ENCODE peak calls at places on chromosomes 7 and 10, in eight cellular contexts. One of them, this sample, is unnamed.
A peak's percentile ranks its signal among the peaks of the same experiment; 100 is the strongest.

GRCh38 chr7:150453892-150454291 is 3.5 kb downstream of the GIMAP8 start:
- DNase-seq in heart right ventricle: no peak
- DNase-seq in fibroblast of lung: no peak
- DNase-seq in CD8-positive, alpha-beta T cell: no peak
- DNase-seq in body of pancreas: no peak
- DNase-seq in H1: no peak
- DNase-seq in osteoblast: no peak
- DNase-seq in cardiac muscle cell: no peak
- DNase-seq in this sample: no peak

GRCh38 chr7:78955329-78955728 is 498.1 kb downstream of the MAGI2 start:
- DNase-seq in cardiac muscle cell: no peak
- DNase-seq in fibroblast of lung: no peak
- DNase-seq in body of pancreas: no peak
- DNase-seq in H1: no peak
- DNase-seq in osteoblast: no peak
- DNase-seq in heart right ventricle: no peak
- DNase-seq in CD8-positive, alpha-beta T cell: no peak
- DNase-seq in this sample: no peak

GRCh38 chr10:5588080-5588453 is 63.3 kb downstream of the CALML3 start:
- DNase-seq in cardiac muscle cell: no peak
- DNase-seq in body of pancreas: no peak
- DNase-seq in H1: no peak
- DNase-seq in CD8-positive, alpha-beta T cell: no peak
- DNase-seq in heart right ventricle: no peak
- DNase-seq in fibroblast of lung: no peak
- DNase-seq in osteoblast: no peak
- DNase-seq in this sample: no peak

GRCh38 chr10:6124666-6125065 is 35.8 kb downstream of the RBM17 start:
- DNase-seq in H1: no peak
- DNase-seq in fibroblast of lung: no peak
- DNase-seq in CD8-positive, alpha-beta T cell: no peak
- DNase-seq in body of pancreas: no peak
- DNase-seq in osteoblast: peak; percentile 83
- DNase-seq in heart right ventricle: no peak
- DNase-seq in cardiac muscle cell: no peak
- DNase-seq in this sample: no peak

GRCh38 chr7:99379043-99379577 is 4.6 kb downstream of the ARPC1B start:
- DNase-seq in osteoblast: peak; percentile 99
- DNase-seq in CD8-positive, alpha-beta T cell: no peak
- DNase-seq in heart right ventricle: peak; percentile 47
- DNase-seq in H1: no peak
- DNase-seq in fibroblast of lung: peak; percentile 87
- DNase-seq in cardiac muscle cell: peak; percentile 94
- DNase-seq in body of pancreas: peak; percentile 28
- DNase-seq in this sample: peak; percentile 87

GRCh38 chr7:106285801-106286492 is 1.2 kb upstream of the NAMPT start:
- DNase-seq in heart right ventricle: no peak
- DNase-seq in osteoblast: peak; percentile 53
- DNase-seq in body of pancreas: no peak
- DNase-seq in cardiac muscle cell: peak; percentile 75
- DNase-seq in CD8-positive, alpha-beta T cell: no peak
- DNase-seq in H1: no peak
- DNase-seq in fibroblast of lung: peak; percentile 46
- DNase-seq in this sample: no peak

GRCh38 chr7:2732959-2733584 is 45.1 kb downstream of the AMZ1 start:
- DNase-seq in fibroblast of lung: peak; percentile 78
- DNase-seq in body of pancreas: peak; percentile 43
- DNase-seq in osteoblast: peak; percentile 90
- DNase-seq in H1: peak; percentile 33
- DNase-seq in cardiac muscle cell: peak; percentile 79
- DNase-seq in CD8-positive, alpha-beta T cell: no peak
- DNase-seq in heart right ventricle: peak; percentile 67
- DNase-seq in this sample: peak; percentile 71

GRCh38 chr10:60271319-60272040 is 118.2 kb downstream of the ANK3 start:
- DNase-seq in fibroblast of lung: no peak
- DNase-seq in cardiac muscle cell: no peak
- DNase-seq in heart right ventricle: no peak
- DNase-seq in CD8-positive, alpha-beta T cell: no peak
- DNase-seq in osteoblast: no peak
- DNase-seq in body of pancreas: no peak
- DNase-seq in H1: no peak
- DNase-seq in this sample: no peak

GRCh38 chr10:127195571-127196226 is 692 bp downstream of the INSYN2A start:
- DNase-seq in osteoblast: peak; percentile 93
- DNase-seq in CD8-positive, alpha-beta T cell: no peak
- DNase-seq in body of pancreas: no peak
- DNase-seq in fibroblast of lung: peak; percentile 41
- DNase-seq in cardiac muscle cell: peak; percentile 31
- DNase-seq in H1: peak; percentile 82
- DNase-seq in heart right ventricle: peak; percentile 20
- DNase-seq in this sample: no peak

GRCh38 chr7:84477786-84478405 is 283.3 kb upstream of the SEMA3A start:
- DNase-seq in CD8-positive, alpha-beta T cell: no peak
- DNase-seq in heart right ventricle: no peak
- DNase-seq in cardiac muscle cell: no peak
- DNase-seq in body of pancreas: no peak
- DNase-seq in osteoblast: no peak
- DNase-seq in H1: no peak
- DNase-seq in fibroblast of lung: no peak
- DNase-seq in this sample: no peak

GRCh38 chr10:89063465-89063864 is 72.9 kb downstream of the FAS start:
- DNase-seq in osteoblast: no peak
- DNase-seq in body of pancreas: no peak
- DNase-seq in fibroblast of lung: no peak
- DNase-seq in H1: no peak
- DNase-seq in CD8-positive, alpha-beta T cell: no peak
- DNase-seq in cardiac muscle cell: no peak
- DNase-seq in heart right ventricle: no peak
- DNase-seq in this sample: no peak

GRCh38 chr7:133961724-133962123 is 165.4 kb upstream of the LRGUK start:
- DNase-seq in osteoblast: no peak
- DNase-seq in heart right ventricle: no peak
- DNase-seq in cardiac muscle cell: no peak
- DNase-seq in H1: no peak
- DNase-seq in fibroblast of lung: no peak
- DNase-seq in CD8-positive, alpha-beta T cell: no peak
- DNase-seq in body of pancreas: no peak
- DNase-seq in this sample: no peak

GRCh38 chr7:69982197-69982596 is 383.9 kb downstream of the AUTS2 start:
- DNase-seq in body of pancreas: no peak
- DNase-seq in H1: no peak
- DNase-seq in CD8-positive, alpha-beta T cell: no peak
- DNase-seq in fibroblast of lung: peak; percentile 67
- DNase-seq in heart right ventricle: no peak
- DNase-seq in osteoblast: peak; percentile 21
- DNase-seq in cardiac muscle cell: peak; percentile 85
- DNase-seq in this sample: no peak

GRCh38 chr10:17031656-17032630 is 97.7 kb downstream of the CUBN start:
- DNase-seq in body of pancreas: no peak
- DNase-seq in CD8-positive, alpha-beta T cell: no peak
- DNase-seq in osteoblast: no peak
- DNase-seq in fibroblast of lung: no peak
- DNase-seq in cardiac muscle cell: no peak
- DNase-seq in H1: no peak
- DNase-seq in heart right ventricle: no peak
- DNase-seq in this sample: no peak

GRCh38 chr7:7595451-7595850 is 28.8 kb downstream of the MIOS start:
- DNase-seq in fibroblast of lung: peak; percentile 7
- DNase-seq in H1: no peak
- DNase-seq in heart right ventricle: no peak
- DNase-seq in osteoblast: peak; percentile 17
- DNase-seq in body of pancreas: no peak
- DNase-seq in CD8-positive, alpha-beta T cell: no peak
- DNase-seq in cardiac muscle cell: peak; percentile 41
- DNase-seq in this sample: no peak

GRCh38 chr7:133780912-133781311 is 346.2 kb upstream of the LRGUK start:
- DNase-seq in H1: no peak
- DNase-seq in CD8-positive, alpha-beta T cell: no peak
- DNase-seq in body of pancreas: no peak
- DNase-seq in cardiac muscle cell: no peak
- DNase-seq in osteoblast: no peak
- DNase-seq in fibroblast of lung: no peak
- DNase-seq in heart right ventricle: no peak
- DNase-seq in this sample: no peak

GRCh38 chr10:61692447-61692846 is 29.7 kb downstream of the CABCOCO1 start:
- DNase-seq in CD8-positive, alpha-beta T cell: no peak
- DNase-seq in heart right ventricle: no peak
- DNase-seq in body of pancreas: no peak
- DNase-seq in cardiac muscle cell: no peak
- DNase-seq in fibroblast of lung: no peak
- DNase-seq in H1: no peak
- DNase-seq in osteoblast: no peak
- DNase-seq in this sample: no peak

GRCh38 chr7:43763183-43763582 is 4.7 kb downstream of the BLVRA start:
- DNase-seq in cardiac muscle cell: no peak
- DNase-seq in body of pancreas: no peak
- DNase-seq in osteoblast: no peak
- DNase-seq in CD8-positive, alpha-beta T cell: no peak
- DNase-seq in fibroblast of lung: no peak
- DNase-seq in heart right ventricle: no peak
- DNase-seq in H1: peak; percentile 48
- DNase-seq in this sample: no peak
- TF ChIP-seq CTCF in cardiac muscle cell: no peak
- TF ChIP-seq CTCF in body of pancreas: no peak
- TF ChIP-seq CTCF in osteoblast: no peak
- TF ChIP-seq CTCF in CD8-positive, alpha-beta T cell: no peak
- TF ChIP-seq CTCF in fibroblast of lung: no peak
- TF ChIP-seq CTCF in heart right ventricle: no peak
- TF ChIP-seq CTCF in H1: peak; percentile 26
- TF ChIP-seq CTCF in this sample: no peak

DNA sequence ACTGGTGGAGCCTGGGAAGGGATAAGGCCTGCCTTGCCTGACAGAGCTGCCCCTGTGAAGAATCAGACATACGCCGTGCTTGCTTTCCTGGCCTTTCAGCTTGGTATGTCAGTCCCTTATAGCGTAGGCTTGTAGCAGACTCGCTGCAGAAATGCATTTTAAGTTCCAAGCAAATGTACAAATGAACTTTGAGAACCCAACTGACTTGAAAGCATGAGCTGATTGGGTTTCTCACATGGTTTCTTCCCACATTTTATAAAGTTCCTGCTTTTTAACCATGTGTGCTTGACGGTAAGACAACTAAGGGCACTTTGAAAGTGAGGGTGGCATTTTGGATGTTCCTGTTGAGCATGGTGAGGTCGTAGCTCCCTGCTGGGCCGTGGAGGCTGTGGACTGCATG is 62.6 kb downstream of the CCNY start:
- DNase-seq in osteoblast: no peak
- DNase-seq in CD8-positive, alpha-beta T cell: no peak
- DNase-seq in heart right ventricle: no peak
- DNase-seq in H1: no peak
- DNase-seq in fibroblast of lung: no peak
- DNase-seq in cardiac muscle cell: no peak
- DNase-seq in body of pancreas: no peak
- DNase-seq in this sample: no peak
- H3K4me1 ChIP-seq in osteoblast: no peaks in the 10 kb centered on the region
- H3K4me1 ChIP-seq in CD8-positive, alpha-beta T cell: no peaks in the 10 kb centered on the region
- H3K4me1 ChIP-seq in heart right ventricle: peaks cover 35% of the 10 kb centered on the region
- H3K4me1 ChIP-seq in H1: peaks cover 34% of the 10 kb centered on the region
- H3K4me1 ChIP-seq in fibroblast of lung: peaks cover 7% of the 10 kb centered on the region
- H3K4me1 ChIP-seq in cardiac muscle cell: peaks cover 42% of the 10 kb centered on the region
- H3K4me1 ChIP-seq in body of pancreas: peaks cover 46% of the 10 kb centered on the region
- H3K4me1 ChIP-seq in this sample: peaks cover 20% of the 10 kb centered on the region

GRCh38 chr10:69952069-69952800 is 100.4 kb upstream of the MACROH2A2 start:
- DNase-seq in H1: no peak
- DNase-seq in body of pancreas: no peak
- DNase-seq in CD8-positive, alpha-beta T cell: no peak
- DNase-seq in fibroblast of lung: no peak
- DNase-seq in cardiac muscle cell: no peak
- DNase-seq in heart right ventricle: no peak
- DNase-seq in osteoblast: peak; percentile 66
- DNase-seq in this sample: peak; percentile 1

GRCh38 chr10:69951658-69952057 is 101.0 kb upstream of the MACROH2A2 start:
- DNase-seq in body of pancreas: no peak
- DNase-seq in osteoblast: no peak
- DNase-seq in heart right ventricle: no peak
- DNase-seq in cardiac muscle cell: no peak
- DNase-seq in H1: no peak
- DNase-seq in CD8-positive, alpha-beta T cell: no peak
- DNase-seq in fibroblast of lung: no peak
- DNase-seq in this sample: no peak

GRCh38 chr10:69949770-69950169 is 102.9 kb upstream of the MACROH2A2 start:
- DNase-seq in osteoblast: no peak
- DNase-seq in heart right ventricle: no peak
- DNase-seq in H1: no peak
- DNase-seq in CD8-positive, alpha-beta T cell: no peak
- DNase-seq in body of pancreas: no peak
- DNase-seq in fibroblast of lung: no peak
- DNase-seq in cardiac muscle cell: no peak
- DNase-seq in this sample: no peak

GRCh38 chr10:69944761-69945160 is 107.9 kb upstream of the MACROH2A2 start:
- DNase-seq in H1: no peak
- DNase-seq in fibroblast of lung: no peak
- DNase-seq in osteoblast: no peak
- DNase-seq in CD8-positive, alpha-beta T cell: no peak
- DNase-seq in heart right ventricle: no peak
- DNase-seq in body of pancreas: no peak
- DNase-seq in cardiac muscle cell: no peak
- DNase-seq in this sample: no peak

GRCh38 chr10:69948261-69948660 is 104.4 kb upstream of the MACROH2A2 start:
- DNase-seq in heart right ventricle: no peak
- DNase-seq in body of pancreas: no peak
- DNase-seq in CD8-positive, alpha-beta T cell: no peak
- DNase-seq in H1: no peak
- DNase-seq in cardiac muscle cell: no peak
- DNase-seq in osteoblast: no peak
- DNase-seq in fibroblast of lung: no peak
- DNase-seq in this sample: no peak
- TF ChIP-seq CTCF in heart right ventricle: no peak
- TF ChIP-seq CTCF in body of pancreas: no peak
- TF ChIP-seq CTCF in CD8-positive, alpha-beta T cell: no peak
- TF ChIP-seq CTCF in H1: no peak
- TF ChIP-seq CTCF in cardiac muscle cell: no peak
- TF ChIP-seq CTCF in osteoblast: no peak
- TF ChIP-seq CTCF in fibroblast of lung: no peak
- TF ChIP-seq CTCF in this sample: no peak

GRCh38 chr7:41880107-41880506 is 177.2 kb upstream of the INHBA start:
- DNase-seq in cardiac muscle cell: peak; percentile 93
- DNase-seq in H1: no peak
- DNase-seq in fibroblast of lung: peak; percentile 99
- DNase-seq in heart right ventricle: no peak
- DNase-seq in body of pancreas: no peak
- DNase-seq in CD8-positive, alpha-beta T cell: no peak
- DNase-seq in osteoblast: peak; percentile 88
- DNase-seq in this sample: no peak

GRCh38 chr7:41882271-41882670 is 179.4 kb upstream of the INHBA start:
- DNase-seq in cardiac muscle cell: no peak
- DNase-seq in osteoblast: no peak
- DNase-seq in H1: no peak
- DNase-seq in CD8-positive, alpha-beta T cell: no peak
- DNase-seq in fibroblast of lung: no peak
- DNase-seq in body of pancreas: no peak
- DNase-seq in heart right ventricle: no peak
- DNase-seq in this sample: no peak

GRCh38 chr7:41882745-41883527 is 180.0 kb upstream of the INHBA start:
- DNase-seq in fibroblast of lung: no peak
- DNase-seq in cardiac muscle cell: no peak
- DNase-seq in heart right ventricle: no peak
- DNase-seq in osteoblast: no peak
- DNase-seq in CD8-positive, alpha-beta T cell: no peak
- DNase-seq in body of pancreas: no peak
- DNase-seq in H1: no peak
- DNase-seq in this sample: no peak

GRCh38 chr7:41879424-41879823 is 176.5 kb upstream of the INHBA start:
- DNase-seq in H1: no peak
- DNase-seq in osteoblast: peak; percentile 21
- DNase-seq in cardiac muscle cell: peak; percentile 41
- DNase-seq in fibroblast of lung: peak; percentile 62
- DNase-seq in body of pancreas: no peak
- DNase-seq in CD8-positive, alpha-beta T cell: no peak
- DNase-seq in heart right ventricle: no peak
- DNase-seq in this sample: no peak

GRCh38 chr7:41881313-41882130 is 178.6 kb upstream of the INHBA start:
- DNase-seq in fibroblast of lung: peak; percentile 39
- DNase-seq in heart right ventricle: no peak
- DNase-seq in body of pancreas: peak; percentile 11
- DNase-seq in CD8-positive, alpha-beta T cell: peak; percentile 12
- DNase-seq in osteoblast: peak; percentile 60
- DNase-seq in H1: no peak
- DNase-seq in cardiac muscle cell: peak; percentile 48
- DNase-seq in this sample: peak; percentile 83
- H3K4me1 ChIP-seq in fibroblast of lung: peaks cover 40% of the 10 kb centered on the region
- H3K4me1 ChIP-seq in heart right ventricle: no peaks in the 10 kb centered on the region
- H3K4me1 ChIP-seq in body of pancreas: no peaks in the 10 kb centered on the region
- H3K4me1 ChIP-seq in CD8-positive, alpha-beta T cell: peaks cover 10% of the 10 kb centered on the region
- H3K4me1 ChIP-seq in osteoblast: peaks cover 54% of the 10 kb centered on the region
- H3K4me1 ChIP-seq in H1: peaks cover 4% of the 10 kb centered on the region
- H3K4me1 ChIP-seq in cardiac muscle cell: peaks cover 10% of the 10 kb centered on the region
- H3K4me1 ChIP-seq in this sample: peaks cover 12% of the 10 kb centered on the region